ENCODE peak calls at places on chromosomes 13 and 19, in eight cellular contexts. P is stomach, N is endothelial cell of umbilical vein, M is breast epithelium, J is spleen, C is HepG2, K is transverse colon, A is sigmoid colon. E is an unnamed sample.

GRCh38 chr19:43555185-43555770 is 20.0 kb downstream of the XRCC1 start:
- DNase-seq in M (peak), A (peak), N (peak), P (peak), C (peak), J (peak), K (peak), E (peak)

GRCh38 chr13:38409771-38410170 is 60.1 kb downstream of the UFM1 start:
- DNase-seq in A (no peak), P (no peak), J (no peak), C (no peak), M (no peak), N (no peak), K (no peak), E (no peak)

GRCh38 chr19:4977299-4978174 is 8.6 kb downstream of the KDM4B start:
- DNase-seq in A (peak), J (no peak), K (peak), M (no peak), N (no peak), C (no peak), P (peak), E (no peak)

GRCh38 chr13:82962422-82962821 is 919.9 kb downstream of the SLITRK1 start:
- DNase-seq in P (no peak), A (no peak), M (no peak), C (no peak), J (no peak), K (no peak), N (no peak), E (no peak)

GRCh38 chr19:12833747-12834417 is 497 bp downstream of the RTBDN start:
- DNase-seq in M (no peak), P (peak), N (no peak), J (no peak), C (no peak), A (no peak), K (peak), E (no peak)

GRCh38 chr13:97285221-97285955 is 63.3 kb downstream of the MBNL2 start:
- DNase-seq in K (no peak), J (no peak), N (peak), C (no peak), M (no peak), A (no peak), P (no peak), E (no peak)

GRCh38 chr13:110942248-110942981 is 27.5 kb upstream of the ANKRD10 start:
- DNase-seq in M (no peak), J (no peak), N (no peak), C (no peak), P (no peak), K (no peak), A (no peak), E (no peak)

GRCh38 chr13:37526710-37527446 is 71.7 kb downstream of the POSTN start:
- DNase-seq in A (no peak), J (no peak), K (no peak), P (no peak), N (no peak), M (no peak), C (no peak), E (no peak)

GRCh38 chr19:57888107-57888493 is 737 bp downstream of the ZNF814 start:
- DNase-seq in J (no peak), A (no peak), K (no peak), N (no peak), C (no peak), M (no peak), P (no peak), E (no peak)

GRCh38 chr19:3852614-3853254 is 16.1 kb downstream of the ZFR2 start:
- DNase-seq in P (peak), K (peak), J (no peak), N (peak), A (no peak), M (no peak), C (peak), E (no peak)

GRCh38 chr19:29812080-29812880 is 489 bp downstream of the CCNE1 start:
- DNase-seq in J (peak), C (no peak), A (no peak), K (peak), M (no peak), P (peak), N (no peak), E (no peak)

GRCh38 chr13:79481685-79482052 is 714 bp downstream of the NDFIP2 start:
- DNase-seq in N (no peak), J (no peak), M (no peak), P (peak), K (peak), A (no peak), C (no peak), E (peak)

GRCh38 chr19:49809155-49809986 is 3.7 kb downstream of the FUZ start:
- DNase-seq in K (peak), C (peak), A (peak), M (peak), J (peak), P (peak), N (peak), E (peak)
- TF ChIP-seq POLR2AphosphoS5 in K (no peak), C (no peak), A (no peak), M (no peak), J (peak), P (no peak), N (no peak), E (peak)

GRCh38 chr19:958967-959685 is 25.0 kb upstream of the WDR18 start:
- DNase-seq in N (no peak), K (no peak), A (no peak), M (no peak), J (no peak), C (peak), P (no peak), E (no peak)
- H3K4me3 ChIP-seq in N (no peak), K (no peak), A (no peak), M (no peak), J (no peak), C (no peak), P (no peak), E (no peak)

DNA sequence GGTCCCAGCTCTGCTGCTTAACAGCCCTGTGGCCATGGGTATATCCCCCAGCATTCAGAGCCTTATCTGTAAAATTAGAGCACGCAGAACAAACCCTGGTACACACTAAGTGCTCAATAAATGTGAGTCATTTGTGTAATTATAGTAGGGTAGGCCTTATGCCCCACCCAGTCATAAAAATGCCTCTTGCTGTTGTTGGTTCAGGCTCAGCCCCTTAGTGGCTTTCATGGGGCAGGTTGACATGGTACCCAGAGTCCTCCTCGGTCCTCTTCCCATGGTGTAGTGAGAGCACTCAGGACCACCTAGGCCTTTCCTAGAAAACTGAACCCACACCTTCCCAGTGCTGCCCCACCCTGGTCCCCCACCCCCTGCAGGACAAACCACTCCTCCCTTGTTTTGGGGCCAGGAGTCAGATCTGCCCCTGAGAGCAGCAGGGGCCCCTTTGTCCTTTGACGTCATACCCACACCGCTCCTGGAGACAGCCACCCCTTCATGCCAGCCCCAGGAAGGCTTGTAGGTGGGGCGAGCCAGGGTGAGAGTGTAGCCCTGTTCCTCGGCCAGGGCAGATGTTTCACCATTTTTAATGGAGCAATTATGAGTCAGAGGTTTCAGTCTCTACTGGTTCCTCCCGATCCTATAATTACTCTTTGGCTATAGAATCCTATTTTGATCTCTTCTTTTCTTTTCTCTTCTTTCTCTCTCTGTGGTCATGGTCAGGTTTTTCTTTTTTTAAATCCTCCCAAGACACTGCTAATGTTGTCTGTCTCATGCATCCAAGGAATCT is 36.8 kb downstream of the ACTN4 start:
- DNase-seq in N (peak), C (no peak), P (peak), M (no peak), A (peak), K (peak), J (no peak), E (peak)
- TF ChIP-seq POLR2A in N (no peak), C (no peak), P (no peak), M (no peak), A (no peak), K (peak), J (no peak), E (no peak)

DNA sequence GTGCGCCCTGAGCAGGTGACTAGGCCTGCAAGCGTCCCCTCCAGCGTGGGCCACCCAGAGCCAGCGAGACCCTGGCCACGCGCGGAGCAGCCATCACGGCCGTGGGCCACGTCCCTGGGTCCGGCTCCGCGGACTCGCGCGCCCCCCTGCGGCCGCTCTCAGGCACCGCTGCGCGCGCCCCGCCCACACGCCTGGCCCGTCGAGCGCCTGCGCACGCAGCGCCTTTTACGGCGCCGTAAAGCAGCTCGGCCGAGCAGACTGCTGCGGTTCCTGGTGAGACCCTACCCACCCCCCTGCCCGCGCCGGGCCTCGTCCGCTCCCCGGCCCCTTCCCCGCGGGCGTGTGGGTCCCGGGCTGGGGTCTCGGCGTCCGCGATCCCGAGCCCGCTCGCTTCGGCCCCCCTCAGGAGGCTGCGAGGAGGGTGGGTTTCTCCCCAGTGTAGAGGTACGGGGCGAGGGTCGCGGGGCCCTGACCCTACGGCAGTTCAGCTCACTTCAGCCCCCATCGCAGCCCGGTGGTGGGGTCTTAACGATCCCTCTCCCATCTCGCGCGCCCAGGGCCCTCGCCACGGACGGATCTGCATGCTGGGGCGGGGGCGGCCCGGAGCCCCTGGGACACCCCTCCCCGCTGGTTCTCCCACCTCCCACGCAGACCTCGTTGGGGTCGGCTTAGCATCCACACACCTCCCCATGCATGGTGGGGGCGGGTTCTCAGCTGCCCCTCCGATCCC is at the start of gene TRAPPC5:
- DNase-seq in K (peak), P (peak), A (peak), M (peak), J (peak), N (peak), C (peak), E (peak)
- TF ChIP-seq POLR2AphosphoS5 in K (peak), P (peak), A (peak), M (no peak), J (peak), N (peak), C (peak), E (peak)

GRCh38 chr13:42847891-42848663 is 66.7 kb downstream of the FAM216B start:
- DNase-seq in P (no peak), M (no peak), A (no peak), K (no peak), C (no peak), N (no peak), J (no peak), E (no peak)
- H3K4me3 ChIP-seq in P (no peak), M (no peak), A (no peak), K (no peak), C (no peak), N (no peak), J (no peak), E (no peak)

GRCh38 chr13:107028751-107029150 is 460.8 kb upstream of the ARGLU1 start:
- DNase-seq in K (no peak), P (no peak), M (no peak), N (peak), J (no peak), A (no peak), C (no peak), E (no peak)
- TF ChIP-seq POLR2A in K (no peak), P (no peak), M (no peak), N (no peak), J (no peak), A (no peak), C (no peak), E (no peak)

DNA sequence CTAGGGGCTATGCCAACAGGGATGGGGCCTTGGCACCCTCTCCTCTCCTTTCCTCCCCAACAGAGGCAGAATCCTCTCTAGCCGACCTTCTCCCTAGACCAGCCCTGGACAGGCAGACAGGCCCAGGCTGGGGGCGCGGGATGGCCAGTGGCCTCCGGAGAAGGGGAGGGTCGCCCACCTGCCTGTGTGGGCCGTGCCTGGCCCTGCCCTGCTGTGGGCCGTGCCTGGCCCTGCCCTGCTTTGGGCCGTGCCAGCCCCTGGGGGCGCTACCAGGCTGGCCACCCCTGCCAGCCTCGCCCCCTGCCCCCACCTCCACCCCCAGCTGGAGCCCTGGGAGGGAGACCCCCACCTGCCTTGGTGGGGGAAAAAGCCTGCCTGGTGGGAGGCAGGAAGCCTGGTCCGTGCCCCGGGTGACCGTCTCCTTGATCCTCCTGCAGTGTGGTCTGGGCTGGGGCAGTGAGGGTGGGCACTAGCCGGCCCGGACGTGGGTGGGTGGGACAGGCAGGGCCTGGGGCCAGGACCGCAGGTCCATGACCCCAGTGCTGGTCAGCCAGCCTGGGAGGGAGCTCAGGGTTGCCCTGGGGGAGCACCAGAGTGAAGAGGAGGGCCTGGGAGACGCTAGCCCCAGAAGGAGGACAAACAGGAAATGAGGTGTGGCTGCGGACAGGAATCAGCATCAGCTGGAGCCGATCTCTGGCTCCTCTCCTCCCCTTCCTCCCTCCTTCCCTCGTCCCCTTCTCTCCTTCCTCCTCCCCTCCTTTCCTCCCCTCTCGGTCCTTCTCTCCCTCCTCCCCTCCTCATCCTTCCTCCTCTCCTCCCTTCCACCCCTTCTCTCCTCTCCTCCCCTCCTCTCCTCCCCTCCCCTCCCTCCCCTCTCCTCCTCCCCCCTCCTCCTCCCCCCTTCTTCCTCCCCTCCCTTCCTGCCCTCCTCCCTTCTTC is 5.1 kb upstream of the MKNK2 start:
- DNase-seq in K (peak), N (peak), M (no peak), A (peak), P (no peak), C (no peak), J (peak), E (peak)
- TF ChIP-seq POLR2AphosphoS5 in K (peak), N (peak), M (no peak), A (peak), P (no peak), C (peak), J (peak), E (peak)

E was measured in prostate gland.